ENCODE peak calls at places on chromosomes 5 and 9, in eight cellular contexts. A is activated T-helper 1 cell treated with anti-CD3 and anti-CD28 coated beads, Interleukin-2, amount 50 U/mL, for 16 hours; J is fibroblast of the aortic adventitia; C is Calu3; Y is H9; M is hypothalamus; Z is nephron progenitor cell; K is stimulated activated CD4-positive, alpha-beta T cell treated with anti-CD3 and anti-CD28 coated beads, Interleukin-12 subunit alpha, Interleukin-12 subunit beta, amount 100 ng/mL, for 24 hours. V is an unnamed sample.
A peak's percentile ranks its signal among the peaks of the same experiment; 100 is the strongest.

GRCh38 chr9:109901191-109901590 is 121.2 kb downstream of the PALM2AKAP2 start:
- DNase-seq in A (no peak), J (no peak), C (no peak), Y (no peak), M (no peak), Z (no peak), K (no peak), V (no peak)

GRCh38 chr5:53037141-53037859 is 48.1 kb downstream of the ITGA2 start:
- DNase-seq in A (no peak), J (peak; percentile 78), C (no peak), Y (no peak), M (no peak), Z (no peak), K (no peak), V (no peak)

GRCh38 chr9:128632066-128632465 is 24.6 kb downstream of the DYNC2I2 start:
- DNase-seq in A (no peak), J (no peak), C (no peak), Y (no peak), M (no peak), Z (no peak), K (no peak), V (no peak)

GRCh38 chr9:136091582-136092352 is 3.3 kb downstream of the NACC2 start:
- DNase-seq in A (no peak), J (no peak), C (no peak), Y (no peak), M (no peak), Z (no peak), K (no peak), V (no peak)

GRCh38 chr5:14810282-14810681 is 61.3 kb downstream of the ANKH start:
- DNase-seq in A (no peak), J (no peak), C (peak; percentile 2), Y (no peak), M (no peak), Z (no peak), K (no peak), V (no peak)

GRCh38 chr9:128634651-128635262 is 21.9 kb downstream of the DYNC2I2 start:
- DNase-seq in A (no peak), J (no peak), C (no peak), Y (no peak), M (no peak), Z (no peak), K (no peak), V (no peak)

GRCh38 chr5:140027807-140028206 is 15.3 kb downstream of the NRG2 start:
- DNase-seq in A (no peak), J (no peak), C (no peak), Y (no peak), M (no peak), Z (no peak), K (no peak), V (no peak)

GRCh38 chr9:24516463-24516862 is 29.2 kb downstream of the IZUMO3 start:
- DNase-seq in A (no peak), J (peak; percentile 11), C (no peak), Y (no peak), M (no peak), Z (no peak), K (no peak), V (no peak)

GRCh38 chr5:173191561-173191960 is 43.4 kb downstream of the NKX2-5 start:
- DNase-seq in A (no peak), J (no peak), C (no peak), Y (no peak), M (no peak), Z (no peak), K (no peak), V (no peak)

GRCh38 chr9:134329886-134330285 is 3.6 kb downstream of the RXRA start:
- DNase-seq in A (no peak), J (no peak), C (no peak), Y (no peak), M (no peak), Z (no peak), K (no peak), V (no peak)

GRCh38 chr9:5879419-5880181 is 11.1 kb upstream of the MLANA start:
- DNase-seq in A (no peak), J (peak; percentile 59), C (no peak), Y (no peak), M (no peak), Z (no peak), K (no peak), V (no peak)

GRCh38 chr5:171647043-171647899 is 138.3 kb upstream of the SMIM23 start:
- DNase-seq in A (no peak), J (no peak), C (peak; percentile 71), Y (peak; percentile 69), M (no peak), Z (peak; percentile 42), K (no peak), V (no peak)

GRCh38 chr9:97970106-97970505 is 13.0 kb upstream of the ANP32B start:
- DNase-seq in A (no peak), J (no peak), C (no peak), Y (no peak), M (no peak), Z (no peak), K (no peak), V (no peak)

GRCh38 chr5:73591698-73592501 is 26.4 kb downstream of the UTP15 start:
- DNase-seq in A (no peak), J (peak; percentile 70), C (peak; percentile 29), Y (no peak), M (no peak), Z (no peak), K (no peak), V (no peak)

GRCh38 chr5:172648008-172648359 is 6.9 kb downstream of the NEURL1B start:
- DNase-seq in A (no peak), J (no peak), C (peak; percentile 39), Y (no peak), M (no peak), Z (no peak), K (no peak), V (no peak)

GRCh38 chr5:10555134-10555733 is 8.6 kb upstream of the ANKRD33B start:
- DNase-seq in A (no peak), J (peak; percentile 57), C (peak; percentile 31), Y (no peak), M (no peak), Z (no peak), K (no peak), V (no peak)

GRCh38 chr9:26919698-26920097 is 27.1 kb upstream of the CAAP1 start:
- DNase-seq in A (no peak), J (no peak), C (no peak), Y (no peak), M (no peak), Z (no peak), K (no peak), V (no peak)

GRCh38 chr9:111805841-111806241 is 11.1 kb upstream of the SHOC1 start:
- DNase-seq in A (no peak), J (peak; percentile 76), C (no peak), Y (no peak), M (no peak), Z (no peak), K (no peak), V (no peak)

GRCh38 chr5:157342822-157343402 is 77.0 kb downstream of the CYFIP2 start:
- DNase-seq in A (no peak), J (peak; percentile 22), C (peak; percentile 70), Y (peak; percentile 63), M (no peak), Z (peak; percentile 39), K (peak; percentile 17), V (no peak)

GRCh38 chr5:33317271-33317670 is 123.5 kb upstream of the TARS1 start:
- DNase-seq in A (no peak), J (peak; percentile 59), C (no peak), Y (no peak), M (no peak), Z (no peak), K (no peak), V (no peak)

GRCh38 chr5:134879456-134879855 is 5.3 kb downstream of the TXNDC15 start:
- DNase-seq in A (no peak), J (no peak), C (no peak), Y (no peak), M (no peak), Z (no peak), K (no peak), V (no peak)

GRCh38 chr5:116651653-116652052 is 77.0 kb upstream of the SEMA6A start:
- DNase-seq in A (no peak), J (no peak), C (no peak), Y (no peak), M (no peak), Z (no peak), K (no peak), V (no peak)

GRCh38 chr5:36664762-36665161 is 58.4 kb downstream of the SLC1A3 start:
- DNase-seq in A (no peak), J (no peak), C (no peak), Y (peak; percentile 58), M (no peak), Z (no peak), K (no peak), V (peak; percentile 37)

GRCh38 chr9:68746564-68746963 is 41.5 kb downstream of the PIP5K1B start:
- DNase-seq in A (no peak), J (no peak), C (no peak), Y (no peak), M (no peak), Z (no peak), K (no peak), V (no peak)

GRCh38 chr9:114048533-114049452 is 29.3 kb downstream of the AMBP start:
- DNase-seq in A (no peak), J (no peak), C (no peak), Y (peak; percentile 14), M (no peak), Z (no peak), K (no peak), V (no peak)

GRCh38 chr5:151053796-151054490 is 26.9 kb downstream of the TNIP1 start:
- DNase-seq in A (no peak), J (no peak), C (no peak), Y (no peak), M (no peak), Z (no peak), K (no peak), V (no peak)